ENCODE peak calls at places on chromosomes 13 and 19, in seven cellular contexts. M is fibroblast of lung, X is body of pancreas, H is fibroblast of the aortic adventitia, O is astrocyte of the spinal cord, F is Calu3, W is tibial artery. L is an unnamed sample.

GRCh38 chr19:33486936-33487793 is 34.4 kb downstream of the PEPD start:
- DNase-seq in W (peak), H (no peak), X (no peak), F (no peak), M (no peak), O (no peak), L (no peak)

GRCh38 chr13:25588336-25589060 is 216.7 kb downstream of the ATP8A2 start:
- DNase-seq in O (no peak), H (no peak), F (no peak), X (no peak), W (no peak), M (no peak), L (no peak)

GRCh38 chr19:17101686-17102628 is 26.4 kb downstream of the MYO9B start:
- DNase-seq in X (no peak), H (no peak), M (no peak), F (no peak), O (no peak), W (no peak), L (no peak)

GRCh38 chr13:99442273-99442895 is 58.9 kb upstream of the TM9SF2 start:
- DNase-seq in O (peak), H (peak), M (peak), X (peak), F (no peak), W (no peak), L (no peak)

GRCh38 chr13:44648392-44649117 is 72.4 kb upstream of the TSC22D1 start:
- DNase-seq in O (no peak), X (peak), F (no peak), H (no peak), W (no peak), M (no peak), L (no peak)

GRCh38 chr19:16608290-16608704 is 19.7 kb downstream of the MED26 start:
- DNase-seq in F (no peak), W (no peak), M (peak), X (peak), O (peak), H (peak), L (no peak)

GRCh38 chr13:113090806-113091205 is 14.8 kb upstream of the F7 start:
- DNase-seq in H (no peak), X (no peak), O (no peak), M (no peak), W (no peak), F (no peak), L (no peak)

GRCh38 chr19:45123440-45123850 is 30.5 kb downstream of the PPP1R37 start:
- DNase-seq in H (no peak), X (no peak), W (no peak), M (no peak), F (peak), O (no peak), L (peak)

GRCh38 chr13:35157143-35157755 is 215.2 kb downstream of the NBEA start:
- DNase-seq in H (peak), X (peak), M (peak), W (no peak), O (peak), F (peak), L (peak)

GRCh38 chr19:56873493-56873892 is 33.0 kb upstream of the PEG3 start:
- DNase-seq in W (no peak), H (no peak), X (no peak), O (no peak), F (no peak), M (no peak), L (no peak)

GRCh38 chr19:51147663-51148062 is 5.6 kb downstream of the SIGLEC7 start:
- DNase-seq in O (no peak), H (no peak), X (no peak), W (no peak), F (no peak), M (no peak), L (no peak)

GRCh38 chr13:84985860-84986259 is 813.4 kb downstream of the SLITRK6 start:
- DNase-seq in H (no peak), O (no peak), M (no peak), F (no peak), W (no peak), X (no peak), L (no peak)

DNA sequence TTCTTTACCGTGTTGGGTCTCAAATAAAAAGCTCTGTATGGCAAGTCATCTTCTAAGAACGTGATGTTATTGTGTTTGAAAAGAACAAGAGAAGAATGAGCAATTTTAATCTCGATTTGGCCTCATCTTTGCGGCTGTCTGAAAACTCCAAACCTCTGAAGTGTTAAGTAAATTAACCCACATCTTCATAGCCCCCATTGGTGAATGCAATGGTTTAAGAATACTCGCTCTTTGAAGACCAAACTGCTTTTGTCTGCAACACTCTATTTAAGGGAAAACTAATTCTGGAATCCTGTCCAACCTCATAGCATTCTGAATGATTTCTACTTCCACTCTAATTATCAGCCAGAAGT is 56.9 kb upstream of the SCEL start:
- DNase-seq in X (no peak), F (no peak), M (no peak), H (no peak), O (no peak), W (no peak), L (no peak)
- TF ChIP-seq CTCF in X (no peak), F (no peak), M (no peak), H (no peak), O (no peak), W (no peak), L (no peak)

GRCh38 chr19:39369200-39369599 is 21.7 kb downstream of the PAF1 start:
- DNase-seq in F (no peak), X (no peak), H (no peak), W (no peak), M (no peak), O (no peak), L (no peak)
- TF ChIP-seq CTCF in F (no peak), X (no peak), H (no peak), W (no peak), M (no peak), O (no peak), L (no peak)

GRCh38 chr13:32426981-32427851 is 714 bp downstream of the N4BP2L1 start:
- DNase-seq in O (peak), M (peak), X (peak), F (peak), W (peak), H (peak), L (no peak)
- TF ChIP-seq CTCF in O (no peak), M (no peak), X (no peak), F (no peak), W (no peak), H (no peak), L (no peak)

GRCh38 chr19:5561559-5561958 is 6.2 kb downstream of the TINCR start:
- DNase-seq in X (no peak), O (no peak), W (no peak), H (no peak), F (no peak), M (no peak), L (no peak)
- TF ChIP-seq CTCF in X (peak), O (peak), W (no peak), H (peak), F (peak), M (peak), L (peak)

DNA sequence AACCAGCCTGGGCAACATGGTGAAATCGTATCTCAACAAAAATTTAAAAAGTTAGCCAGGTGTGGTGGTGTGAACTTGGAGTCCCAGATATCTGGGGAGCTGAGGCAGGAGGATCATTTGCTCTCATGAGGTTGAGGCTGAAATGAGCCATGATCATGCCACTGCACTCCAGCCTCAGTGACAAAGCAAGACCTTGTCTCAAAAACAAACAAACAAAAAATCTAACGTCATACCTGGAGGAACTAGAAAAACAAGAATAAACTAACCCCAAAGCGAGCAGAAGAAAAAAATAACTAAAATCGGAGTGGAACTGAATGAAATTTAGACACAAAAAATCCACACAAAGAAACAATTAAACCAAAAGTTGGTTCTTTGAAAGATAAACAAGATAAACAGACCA is 1885.1 kb downstream of the OLFM4 start:
- DNase-seq in W (no peak), O (no peak), X (no peak), M (no peak), H (no peak), F (no peak), L (no peak)
- TF ChIP-seq CTCF in W (no peak), O (no peak), X (no peak), M (no peak), H (no peak), F (no peak), L (no peak)

GRCh38 chr13:96065851-96066250 is 12.7 kb upstream of the UGGT2 start:
- DNase-seq in O (no peak), F (no peak), M (no peak), H (no peak), X (no peak), W (no peak), L (no peak)
- TF ChIP-seq CTCF in O (no peak), F (no peak), M (no peak), H (no peak), X (no peak), W (no peak), L (no peak)

GRCh38 chr19:317710-318508 is 26.7 kb downstream of the MIER2 start:
- DNase-seq in M (no peak), H (no peak), F (no peak), W (peak), X (no peak), O (no peak), L (no peak)
- TF ChIP-seq CTCF in M (no peak), H (no peak), F (no peak), W (no peak), X (no peak), O (no peak), L (no peak)

DNA sequence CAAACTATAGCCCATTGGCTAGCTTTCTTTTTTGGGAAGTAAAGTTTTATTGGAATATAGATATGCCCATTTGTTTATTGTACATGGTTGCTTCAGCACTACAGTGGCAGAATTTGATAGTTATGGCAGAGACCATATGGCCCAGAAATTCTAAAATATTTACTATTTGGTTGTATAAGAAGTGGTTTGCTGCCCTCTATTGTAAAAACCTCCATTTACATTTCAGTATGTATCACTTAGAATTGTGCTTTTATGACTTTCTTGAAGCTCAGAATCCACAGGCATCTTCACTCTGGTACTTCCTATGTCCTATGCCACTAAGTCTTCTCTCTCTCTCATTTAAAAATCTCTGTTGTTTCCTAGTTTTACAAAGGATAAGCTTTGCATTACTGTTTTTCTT is 37.7 kb downstream of the DLEU7 start:
- DNase-seq in F (no peak), X (no peak), W (no peak), O (peak), H (peak), M (peak), L (no peak)
- TF ChIP-seq CTCF in F (no peak), X (no peak), W (no peak), O (no peak), H (no peak), M (no peak), L (peak)

DNA sequence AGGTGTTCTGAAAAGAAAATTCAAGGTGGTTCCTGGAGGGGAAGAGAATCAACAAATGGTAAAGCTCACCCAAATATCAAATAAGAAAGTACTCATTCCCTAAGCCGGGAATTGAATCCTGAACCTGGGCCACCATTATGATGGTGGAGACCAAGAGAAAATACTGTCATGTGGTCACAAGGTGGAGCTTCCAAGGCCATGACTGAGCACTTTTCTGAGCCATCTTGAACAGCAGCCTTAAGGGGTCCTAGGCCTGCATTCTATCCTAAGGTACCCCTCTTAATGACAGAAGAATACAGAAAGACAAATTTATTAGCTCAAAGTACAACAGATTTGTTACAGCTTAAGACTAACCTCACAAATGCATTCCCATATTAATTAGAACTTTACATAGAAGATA is 9.6 kb downstream of the ZNF431 start:
- DNase-seq in M (no peak), F (no peak), O (no peak), W (no peak), H (no peak), X (no peak), L (no peak)
- TF ChIP-seq CTCF in M (no peak), F (no peak), O (no peak), W (no peak), H (no peak), X (no peak), L (no peak)

GRCh38 chr13:20719783-20720182 is 16.3 kb downstream of the IL17D start:
- DNase-seq in H (no peak), X (no peak), W (no peak), F (no peak), O (no peak), M (no peak), L (no peak)

GRCh38 chr13:20720499-20720898 is 17.0 kb downstream of the IL17D start:
- DNase-seq in F (no peak), H (no peak), X (no peak), M (no peak), W (no peak), O (no peak), L (no peak)

GRCh38 chr13:20718958-20719566 is 15.6 kb downstream of the IL17D start:
- DNase-seq in W (no peak), M (no peak), F (no peak), H (no peak), O (no peak), X (no peak), L (no peak)

GRCh38 chr13:20721058-20721453 is 17.6 kb downstream of the IL17D start:
- DNase-seq in H (no peak), M (no peak), W (no peak), X (no peak), F (no peak), O (no peak), L (no peak)

GRCh38 chr13:20721454-20722357 is 18.2 kb downstream of the IL17D start:
- DNase-seq in M (peak), W (peak), H (peak), F (peak), X (peak), O (peak), L (peak)
- TF ChIP-seq CTCF in M (no peak), W (no peak), H (peak), F (no peak), X (no peak), O (peak), L (peak)

L was measured in retinal pigment epithelial cell.